ENCODE peak calls at places on chromosomes 16 and 17, in six cellular contexts. Y is ovary, A is pancreas, P is psoas muscle, I is esophagus squamous epithelium, T is foreskin keratinocyte. K is an unnamed sample.

GRCh38 chr17:48753794-48754499 is 25.4 kb upstream of the HOXB13 start:
- DNase-seq in Y (no peak), A (no peak), P (no peak), I (no peak), T (no peak), K (no peak)

GRCh38 chr16:46691720-46692119 is 2.3 kb downstream of the ORC6 start:
- DNase-seq in Y (no peak), A (no peak), P (no peak), I (no peak), T (peak; percentile 7), K (peak; percentile 54)

GRCh38 chr17:58005728-58006562 is 1.1 kb downstream of the SRSF1 start:
- DNase-seq in Y (no peak), A (no peak), P (no peak), I (no peak), T (no peak), K (no peak)

GRCh38 chr16:49745434-49745833 is 110.5 kb downstream of the ZNF423 start:
- DNase-seq in Y (no peak), A (no peak), P (no peak), I (no peak), T (no peak), K (no peak)

GRCh38 chr16:28915181-28915580 is 9.9 kb downstream of the RABEP2 start:
- DNase-seq in Y (no peak), A (no peak), P (no peak), I (no peak), T (peak; percentile 18), K (no peak)

GRCh38 chr17:78253946-78254672 is 22.7 kb downstream of the TMEM235 start:
- DNase-seq in Y (peak; percentile 77), A (peak; percentile 81), P (peak; percentile 90), I (no peak), T (peak; percentile 43), K (peak; percentile 85)

GRCh38 chr16:67563708-67564468 is 1.6 kb downstream of the CTCF start:
- DNase-seq in Y (no peak), A (peak; percentile 38), P (peak; percentile 63), I (no peak), T (peak; percentile 63), K (peak; percentile 89)

GRCh38 chr17:15456972-15457722 is 10.3 kb downstream of the CDRT4 start:
- DNase-seq in Y (peak; percentile 77), A (no peak), P (peak; percentile 88), I (no peak), T (no peak), K (no peak)

GRCh38 chr16:1746693-1747195 is 24.6 kb downstream of the NME3 start:
- DNase-seq in Y (no peak), A (no peak), P (no peak), I (no peak), T (peak; percentile 36), K (no peak)

GRCh38 chr16:85428168-85428898 is 184.8 kb upstream of the GSE1 start:
- DNase-seq in Y (peak; percentile 15), A (peak; percentile 24), P (peak; percentile 36), I (no peak), T (no peak), K (peak; percentile 65)

GRCh38 chr17:71942626-71943025 is 178.2 kb upstream of the SOX9 start:
- DNase-seq in Y (no peak), A (no peak), P (no peak), I (no peak), T (no peak), K (no peak)

GRCh38 chr17:2906907-2907306 is 110.7 kb downstream of the RAP1GAP2 start:
- DNase-seq in Y (no peak), A (no peak), P (no peak), I (no peak), T (peak; percentile 42), K (peak; percentile 51)

GRCh38 chr16:1707193-1707790 is 1.3 kb downstream of the MAPK8IP3 start:
- DNase-seq in Y (no peak), A (no peak), P (no peak), I (no peak), T (peak; percentile 40), K (peak; percentile 57)

GRCh38 chr17:28920191-28920590 is 17.3 kb upstream of the DHRS13 start:
- DNase-seq in Y (no peak), A (no peak), P (no peak), I (no peak), T (no peak), K (no peak)

GRCh38 chr17:2776589-2777241 is 19.5 kb upstream of the RAP1GAP2 start:
- DNase-seq in Y (no peak), A (no peak), P (no peak), I (no peak), T (no peak), K (no peak)

GRCh38 chr16:22979038-22979437 is 165.1 kb downstream of the HS3ST2 start:
- DNase-seq in Y (no peak), A (no peak), P (no peak), I (no peak), T (no peak), K (no peak)

GRCh38 chr17:44738214-44738906 is 20.4 kb upstream of the ADAM11 start:
- DNase-seq in Y (no peak), A (no peak), P (no peak), I (no peak), T (peak; percentile 37), K (no peak)

GRCh38 chr17:28317965-28318758 is 838 bp upstream of the TMEM97 start:
- DNase-seq in Y (no peak), A (no peak), P (no peak), I (no peak), T (no peak), K (peak; percentile 72)

GRCh38 chr17:4631431-4631830 is 10.0 kb downstream of the ALOX15 start:
- DNase-seq in Y (no peak), A (no peak), P (no peak), I (no peak), T (no peak), K (no peak)

GRCh38 chr17:44272321-44272951 is 4.5 kb upstream of the SLC4A1 start:
- DNase-seq in Y (no peak), A (no peak), P (no peak), I (no peak), T (no peak), K (no peak)

GRCh38 chr17:73901661-73902415 is 257.6 kb upstream of the SDK2 start:
- DNase-seq in Y (no peak), A (peak; percentile 46), P (peak; percentile 32), I (no peak), T (no peak), K (no peak)

DNA sequence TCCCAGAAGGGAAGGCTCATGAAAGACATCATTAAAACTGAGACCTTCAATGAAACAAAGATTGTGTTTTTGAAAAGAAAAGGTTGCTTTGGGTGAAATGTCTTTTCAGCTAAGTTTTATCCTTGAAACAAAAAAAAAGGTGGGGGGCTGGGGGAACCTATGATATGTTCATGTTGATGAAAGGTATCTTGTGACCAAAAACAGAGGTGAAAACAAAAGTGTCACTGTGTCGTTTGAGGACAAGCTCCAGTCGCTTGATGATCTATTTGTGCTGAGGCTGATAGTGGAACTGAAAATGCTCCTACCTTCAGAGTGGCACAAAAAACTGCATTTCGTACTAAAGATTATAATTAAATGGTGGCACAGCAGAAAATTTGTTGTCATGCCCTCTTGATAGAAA is 59.0 kb downstream of the IQCK start:
- DNase-seq in Y (no peak), A (no peak), P (no peak), I (no peak), T (no peak), K (no peak)
- H3K4me1 ChIP-seq in Y (peaks cover 2% of the 10 kb centered on the region), A (no peaks in the 10 kb centered on the region), P (peaks cover under 1% of the 10 kb centered on the region), I (no peaks in the 10 kb centered on the region), T (no peaks in the 10 kb centered on the region), K (no peaks in the 10 kb centered on the region)

GRCh38 chr17:76493505-76494167 is 7.6 kb downstream of the RHBDF2 start:
- DNase-seq in Y (no peak), A (no peak), P (no peak), I (no peak), T (no peak), K (no peak)
- H3K4me1 ChIP-seq in Y (peaks cover 21% of the 10 kb centered on the region), A (peaks cover 10% of the 10 kb centered on the region), P (peaks cover 43% of the 10 kb centered on the region), I (peaks cover 90% of the 10 kb centered on the region), T (peaks cover 24% of the 10 kb centered on the region), K (peaks cover 19% of the 10 kb centered on the region)

GRCh38 chr16:4329354-4329775 is 13.5 kb downstream of the GLIS2 start:
- DNase-seq in Y (no peak), A (no peak), P (no peak), I (no peak), T (no peak), K (no peak)

GRCh38 chr16:4328580-4329353 is 12.9 kb downstream of the GLIS2 start:
- DNase-seq in Y (no peak), A (no peak), P (peak; percentile 51), I (no peak), T (no peak), K (no peak)

GRCh38 chr16:4327782-4328579 is 12.1 kb downstream of the GLIS2 start:
- DNase-seq in Y (peak; percentile 90), A (peak; percentile 82), P (peak; percentile 79), I (no peak), T (no peak), K (peak; percentile 82)

GRCh38 chr16:4324871-4325740 is 9.2 kb downstream of the GLIS2 start:
- DNase-seq in Y (no peak), A (no peak), P (no peak), I (no peak), T (no peak), K (no peak)

DNA sequence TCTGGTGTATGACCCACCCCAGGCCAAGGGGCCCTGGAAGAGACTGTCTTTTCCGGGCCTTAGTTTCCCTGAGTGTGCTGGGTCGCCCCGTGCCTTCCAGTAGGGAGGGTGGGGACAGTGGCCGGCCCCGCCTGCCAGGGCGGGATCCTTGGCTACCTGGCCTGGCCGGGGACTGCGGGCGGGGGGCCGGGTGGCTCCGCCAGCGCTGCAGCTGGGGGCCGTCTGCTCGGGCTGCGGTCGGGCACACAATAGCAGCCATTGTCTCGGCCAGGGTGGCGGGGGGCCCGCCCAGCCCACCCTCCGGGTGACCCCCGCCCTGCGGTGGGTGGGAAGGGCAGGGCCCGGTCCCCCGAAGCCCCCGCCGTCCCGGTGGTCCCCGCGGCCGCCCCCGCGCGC is 11.5 kb downstream of the GLIS2 start:
- DNase-seq in Y (no peak), A (no peak), P (no peak), I (no peak), T (no peak), K (no peak)
- H3K4me1 ChIP-seq in Y (peaks cover 37% of the 10 kb centered on the region), A (peaks cover 34% of the 10 kb centered on the region), P (peaks cover 21% of the 10 kb centered on the region), I (peaks cover 78% of the 10 kb centered on the region), T (no peaks in the 10 kb centered on the region), K (peaks cover 9% of the 10 kb centered on the region)

GRCh38 chr16:61993076-61993475 is 43.2 kb downstream of the CDH8 start:
- DNase-seq in Y (no peak), A (no peak), P (no peak), I (no peak), T (no peak), K (no peak)
- H3K4me1 ChIP-seq in Y (no peaks in the 10 kb centered on the region), A (no peaks in the 10 kb centered on the region), P (no peaks in the 10 kb centered on the region), I (no peaks in the 10 kb centered on the region), T (no peaks in the 10 kb centered on the region), K (no peaks in the 10 kb centered on the region)

GRCh38 chr17:8376302-8377067 is at the start of gene KRABD2:
- DNase-seq in Y (peak; percentile 88), A (peak; percentile 96), P (peak; percentile 91), I (peak; percentile 21), T (peak; percentile 65), K (peak; percentile 57)
- H3K4me1 ChIP-seq in Y (peaks cover 13% of the 10 kb centered on the region), A (peaks cover 35% of the 10 kb centered on the region), P (peaks cover 36% of the 10 kb centered on the region), I (peaks cover 61% of the 10 kb centered on the region), T (peaks cover 5% of the 10 kb centered on the region), K (peaks cover 7% of the 10 kb centered on the region)

K was measured in Karpas-422.